ENCODE peak calls at places on chromosomes 3 and 15, in seven cellular contexts. I is OCI-LY7, L is HCT116, Z is PC-3, K is hepatocyte, G is MM.1S, V is GM23248. U is an unnamed sample.
A peak's percentile ranks its signal among the peaks of the same experiment; 100 is the strongest.

GRCh38 chr3:10315771-10316344 is 5.1 kb downstream of the SEC13 start:
- DNase-seq in I (no peak), L (no peak), Z (no peak), K (no peak), G (no peak), V (no peak), U (no peak)

GRCh38 chr3:149830902-149831301 is 17.9 kb downstream of the RNF13 start:
- DNase-seq in I (peak; percentile 30), L (no peak), Z (no peak), K (no peak), G (no peak), V (no peak), U (no peak)

GRCh38 chr3:39166134-39166710 is 12.8 kb upstream of the CSRNP1 start:
- DNase-seq in I (no peak), L (no peak), Z (peak; percentile 82), K (peak; percentile 80), G (no peak), V (peak; percentile 94), U (no peak)

GRCh38 chr3:23761440-23761896 is 44.3 kb upstream of the UBE2E1 start:
- DNase-seq in I (peak; percentile 79), L (peak; percentile 44), Z (peak; percentile 71), K (peak; percentile 70), G (peak; percentile 21), V (peak; percentile 36), U (peak; percentile 76)

GRCh38 chr3:192128922-192129321 is 598.4 kb downstream of the FGF12 start:
- DNase-seq in I (peak; percentile 12), L (no peak), Z (no peak), K (peak; percentile 14), G (no peak), V (no peak), U (no peak)

GRCh38 chr15:69491051-69491505 is 38.5 kb downstream of the RPLP1 start:
- DNase-seq in I (no peak), L (no peak), Z (no peak), K (no peak), G (no peak), V (peak; percentile 43), U (no peak)

GRCh38 chr15:38714309-38715072 is 149.9 kb upstream of the RASGRP1 start:
- DNase-seq in I (no peak), L (no peak), Z (peak; percentile 41), K (peak; percentile 51), G (no peak), V (peak; percentile 96), U (no peak)

GRCh38 chr15:40785814-40786213 is 16.0 kb downstream of the C15orf62 start:
- DNase-seq in I (no peak), L (no peak), Z (peak; percentile 87), K (no peak), G (no peak), V (no peak), U (no peak)

GRCh38 chr15:73005450-73005849 is 46.8 kb upstream of the NEO1 start:
- DNase-seq in I (no peak), L (no peak), Z (no peak), K (no peak), G (no peak), V (no peak), U (no peak)

GRCh38 chr3:81339040-81339845 is 422.2 kb downstream of the GBE1 start:
- DNase-seq in I (peak; percentile 13), L (no peak), Z (peak; percentile 88), K (peak; percentile 16), G (peak; percentile 27), V (peak; percentile 38), U (peak; percentile 56)

GRCh38 chr3:58104712-58105111 is 96.5 kb downstream of the FLNB start:
- DNase-seq in I (no peak), L (no peak), Z (no peak), K (no peak), G (no peak), V (no peak), U (no peak)

GRCh38 chr3:14548321-14548729 is 8.2 kb upstream of the GRIP2 start:
- DNase-seq in I (peak; percentile 61), L (peak; percentile 39), Z (peak; percentile 65), K (peak; percentile 78), G (peak; percentile 12), V (peak; percentile 70), U (peak; percentile 83)

GRCh38 chr3:186110975-186111974 is 2.4 kb upstream of the ETV5 start:
- DNase-seq in I (no peak), L (no peak), Z (no peak), K (no peak), G (no peak), V (no peak), U (no peak)

GRCh38 chr15:25883860-25884259 is 20.7 kb upstream of the ATP10A start:
- DNase-seq in I (no peak), L (no peak), Z (peak; percentile 90), K (no peak), G (no peak), V (peak; percentile 94), U (no peak)

GRCh38 chr3:122697952-122698625 is 17.4 kb downstream of the PARP14 start:
- DNase-seq in I (peak; percentile 47), L (no peak), Z (no peak), K (no peak), G (no peak), V (no peak), U (no peak)

GRCh38 chr3:3134750-3135448 is 8.2 kb downstream of the TRNT1 start:
- DNase-seq in I (no peak), L (no peak), Z (no peak), K (no peak), G (no peak), V (peak; percentile 63), U (no peak)

GRCh38 chr3:27667751-27668150 is 54.4 kb downstream of the EOMES start:
- DNase-seq in I (no peak), L (no peak), Z (no peak), K (no peak), G (no peak), V (no peak), U (no peak)

GRCh38 chr15:93703092-93703785 is 528.1 kb upstream of the MCTP2 start:
- DNase-seq in I (no peak), L (no peak), Z (no peak), K (no peak), G (no peak), V (no peak), U (no peak)

GRCh38 chr3:138690036-138690435 is 81.5 kb downstream of the FAIM start:
- DNase-seq in I (no peak), L (no peak), Z (no peak), K (no peak), G (no peak), V (no peak), U (no peak)

GRCh38 chr3:76051145-76051544 is 265.8 kb upstream of the ZNF717 start:
- DNase-seq in I (no peak), L (no peak), Z (peak; percentile 48), K (no peak), G (no peak), V (peak; percentile 19), U (no peak)

GRCh38 chr3:142999881-143000280 is 1.5 kb upstream of the U2SURP start:
- DNase-seq in I (no peak), L (no peak), Z (peak; percentile 36), K (no peak), G (no peak), V (no peak), U (no peak)

GRCh38 chr3:143001369-143002082 is at the start of gene U2SURP:
- DNase-seq in I (peak; percentile 96), L (peak; percentile 97), Z (peak; percentile 94), K (peak; percentile 99), G (peak; percentile 98), V (peak; percentile 100), U (peak; percentile 100)

GRCh38 chr3:143002083-143002712 is 828 bp downstream of the U2SURP start:
- DNase-seq in I (peak; percentile 60), L (no peak), Z (peak; percentile 11), K (peak; percentile 31), G (peak; percentile 20), V (peak; percentile 68), U (peak; percentile 21)

GRCh38 chr3:143001034-143001368 is 369 bp upstream of the U2SURP start:
- DNase-seq in I (peak; percentile 80), L (no peak), Z (no peak), K (no peak), G (no peak), V (no peak), U (no peak)

DNA sequence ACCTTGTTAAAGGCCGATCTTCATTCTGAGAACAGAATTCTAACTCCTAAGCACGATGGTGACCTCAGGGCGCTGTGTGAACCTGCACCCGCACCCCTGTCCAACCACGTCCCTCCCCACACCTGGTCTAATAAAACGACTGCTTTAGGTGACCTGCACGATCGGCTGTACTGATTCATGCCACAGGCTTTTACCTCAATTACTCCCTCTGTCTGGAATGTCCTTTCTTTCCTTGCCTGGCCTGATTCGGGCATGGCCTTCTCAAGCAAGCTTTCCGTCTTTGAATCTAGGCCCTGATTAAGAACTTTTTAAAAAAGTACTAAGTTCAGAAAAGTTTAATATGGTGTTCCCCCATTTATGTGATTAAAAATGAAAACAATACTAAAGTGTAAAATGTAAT is 845 bp upstream of the U2SURP start:
- DNase-seq in I (no peak), L (no peak), Z (peak; percentile 66), K (peak; percentile 58), G (no peak), V (peak; percentile 62), U (peak; percentile 18)
- TF ChIP-seq EZH2phosphoT487 in I (no peak), L (no peak), Z (no peak), K (no peak), G (no peak), V (no peak), U (no peak)

DNA sequence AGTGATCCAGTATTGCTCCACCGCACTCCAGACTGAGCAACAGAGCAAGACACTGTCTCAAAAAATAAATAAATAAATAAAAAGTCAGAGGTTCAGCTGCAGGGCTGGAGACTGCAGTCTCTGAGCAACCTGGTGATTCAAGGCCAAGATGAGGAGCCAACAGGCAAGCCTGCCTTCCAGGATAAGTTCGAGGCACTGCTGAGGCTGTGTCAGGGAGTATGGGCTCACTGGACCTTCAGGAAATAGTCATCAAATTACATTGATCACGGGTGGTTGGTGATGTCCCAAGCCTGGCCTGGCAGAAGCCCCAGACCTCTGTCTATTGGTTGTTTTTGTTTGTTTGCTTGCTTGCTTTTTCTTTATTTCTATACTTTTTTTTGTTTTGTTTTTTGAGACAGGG is 41.5 kb downstream of the IDH2 start:
- DNase-seq in I (no peak), L (no peak), Z (no peak), K (no peak), G (no peak), V (peak; percentile 47), U (no peak)
- H3K4me1 ChIP-seq in I (peaks cover 66% of the 10 kb centered on the region), L (peaks cover 17% of the 10 kb centered on the region), Z (no peaks in the 10 kb centered on the region), K (peaks cover 22% of the 10 kb centered on the region), G (peaks cover 28% of the 10 kb centered on the region), V (no peaks in the 10 kb centered on the region), U (peaks cover 41% of the 10 kb centered on the region)

DNA sequence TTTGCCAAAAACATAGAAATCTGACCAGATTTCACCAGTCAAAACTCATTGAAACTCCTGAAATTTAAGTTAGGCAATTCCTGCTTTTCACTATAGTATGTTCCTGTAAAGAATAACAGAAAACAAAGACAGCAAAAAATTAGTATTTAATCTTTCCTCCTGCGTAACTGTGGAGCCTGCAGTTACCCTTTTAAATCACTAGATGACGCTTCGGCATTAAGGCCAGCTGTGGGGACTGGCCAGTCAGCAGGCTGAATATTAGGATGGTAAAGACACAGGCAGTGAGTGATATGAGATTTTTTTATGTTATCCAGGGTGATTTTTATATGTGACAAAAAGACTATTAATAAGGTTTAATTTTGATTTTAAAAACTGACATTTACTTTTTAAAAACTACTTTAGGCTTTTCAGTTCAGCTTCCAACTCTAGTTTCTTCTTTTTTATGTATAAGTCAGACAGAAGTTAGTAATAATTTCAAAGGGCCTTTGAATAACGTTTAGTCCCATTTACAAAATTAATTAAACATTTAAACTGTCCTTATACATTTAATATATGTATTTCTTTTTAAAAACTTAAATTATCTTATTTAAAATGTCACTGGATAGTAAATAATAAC is 165.1 kb downstream of the PPM1L start:
- DNase-seq in I (peak; percentile 50), L (peak; percentile 21), Z (peak; percentile 75), K (peak; percentile 60), G (no peak), V (peak; percentile 82), U (peak; percentile 69)
- TF ChIP-seq EZH2phosphoT487 in I (no peak), L (no peak), Z (no peak), K (no peak), G (no peak), V (no peak), U (no peak)

GRCh38 chr15:85582076-85582718 is 201.8 kb downstream of the AKAP13 start:
- DNase-seq in I (peak; percentile 22), L (no peak), Z (no peak), K (no peak), G (no peak), V (peak; percentile 84), U (no peak)
- H3K4me1 ChIP-seq in I (peaks cover 50% of the 10 kb centered on the region), L (peaks cover 15% of the 10 kb centered on the region), Z (peaks cover 42% of the 10 kb centered on the region), K (peaks cover 32% of the 10 kb centered on the region), G (peaks cover 5% of the 10 kb centered on the region), V (peaks cover 33% of the 10 kb centered on the region), U (no peaks in the 10 kb centered on the region)